ENCODE peak calls at places on chromosomes 5 and 9, in eight cellular contexts. Y, X, L, U, Z, R, H and N are unnamed samples.

GRCh38 chr9:138007566-138008080 is 130.0 kb downstream of the CACNA1B start:
- DNase-seq in L (no peak), R (no peak), Y (no peak), X (no peak), U (no peak), Z (no peak), H (no peak), N (peak; percentile 2)

GRCh38 chr9:71928376-71928775 is 16.9 kb downstream of the C9orf85 start:
- DNase-seq in Z (no peak), U (no peak), H (no peak), R (no peak), L (no peak), Y (no peak), X (no peak), N (no peak)

GRCh38 chr5:38547257-38547656 is 9.2 kb downstream of the LIFR start:
- DNase-seq in H (no peak), R (no peak), Y (no peak), Z (no peak), X (no peak), U (no peak), L (no peak), N (no peak)

GRCh38 chr5:172104021-172104420 is 84.0 kb downstream of the STK10 start:
- DNase-seq in L (no peak), Y (no peak), R (no peak), Z (no peak), H (no peak), X (no peak), U (peak; percentile 15), N (no peak)

GRCh38 chr5:107219993-107220392 is 450.7 kb downstream of the EFNA5 start:
- DNase-seq in X (no peak), H (no peak), Y (no peak), L (no peak), R (no peak), Z (no peak), U (no peak), N (no peak)

GRCh38 chr5:171661146-171661545 is 124.5 kb upstream of the SMIM23 start:
- DNase-seq in Z (no peak), H (no peak), R (peak; percentile 2), L (no peak), X (no peak), U (no peak), Y (no peak), N (no peak)

GRCh38 chr5:176402684-176403083 is 13.7 kb downstream of the CLTB start:
- DNase-seq in U (peak; percentile 38), L (no peak), Y (no peak), X (no peak), H (no peak), Z (no peak), R (no peak), N (peak; percentile 72)

GRCh38 chr5:81749186-81749561 is 1.7 kb downstream of the SSBP2 start:
- DNase-seq in L (no peak), Y (no peak), H (no peak), U (no peak), X (no peak), R (no peak), Z (no peak), N (peak; percentile 10)

GRCh38 chr5:144742376-144742775 is 571.7 kb downstream of the KCTD16 start:
- DNase-seq in U (no peak), H (no peak), X (no peak), Z (no peak), L (no peak), R (peak; percentile 12), Y (no peak), N (no peak)

GRCh38 chr9:96080364-96080763 is 204.9 kb downstream of the ERCC6L2 start:
- DNase-seq in U (no peak), X (no peak), Y (no peak), R (no peak), Z (no peak), H (no peak), L (no peak), N (peak; percentile 26)

GRCh38 chr5:64876203-64876602 is 107.5 kb downstream of the CWC27 start:
- DNase-seq in U (no peak), R (no peak), Y (no peak), Z (no peak), H (no peak), L (no peak), X (no peak), N (no peak)

GRCh38 chr5:16827755-16828154 is 108.3 kb downstream of the MYO10 start:
- DNase-seq in Y (no peak), H (no peak), Z (no peak), L (no peak), R (no peak), U (no peak), X (no peak), N (no peak)

GRCh38 chr9:98158071-98158791 is 34.2 kb downstream of the CORO2A start:
- DNase-seq in R (no peak), X (no peak), U (no peak), H (no peak), Y (no peak), Z (no peak), L (no peak), N (no peak)

GRCh38 chr9:114319147-114319546 is 3.8 kb upstream of the ORM1 start:
- DNase-seq in X (no peak), U (no peak), Y (no peak), L (no peak), Z (no peak), R (peak; percentile 81), H (no peak), N (no peak)

GRCh38 chr5:56321236-56321881 is 88.2 kb upstream of the ANKRD55 start:
- DNase-seq in Y (no peak), X (no peak), Z (no peak), U (no peak), H (no peak), L (peak; percentile 55), R (no peak), N (no peak)

GRCh38 chr9:4555251-4555650 is 65.0 kb downstream of the SLC1A1 start:
- DNase-seq in L (peak; percentile 34), R (peak; percentile 57), X (no peak), Z (no peak), H (no peak), Y (no peak), U (no peak), N (no peak)

GRCh38 chr5:55597014-55597981 is 62.5 kb upstream of the PLPP1 start:
- DNase-seq in X (no peak), L (no peak), Z (no peak), U (peak; percentile 55), Y (no peak), R (no peak), H (no peak), N (peak; percentile 67)

GRCh38 chr9:136679431-136679941 is 7.8 kb downstream of the AGPAT2 start:
- DNase-seq in Y (no peak), X (no peak), H (no peak), L (no peak), Z (no peak), U (no peak), R (no peak), N (no peak)

GRCh38 chr5:80055491-80056170 is 20.5 kb downstream of the THBS4 start:
- DNase-seq in X (no peak), L (no peak), Y (no peak), R (peak; percentile 74), Z (no peak), H (peak; percentile 50), U (no peak), N (no peak)

GRCh38 chr5:76025069-76025468 is 58.1 kb upstream of the SV2C start:
- DNase-seq in Z (no peak), R (peak; percentile 73), U (no peak), H (no peak), L (no peak), X (no peak), Y (no peak), N (no peak)

GRCh38 chr5:139955616-139956283 is 87.3 kb downstream of the NRG2 start:
- DNase-seq in X (no peak), L (peak; percentile 36), U (no peak), Y (no peak), H (no peak), R (no peak), Z (no peak), N (no peak)

GRCh38 chr9:130689937-130690700 is 3.5 kb upstream of the EXOSC2 start:
- DNase-seq in L (peak; percentile 95), Y (no peak), X (no peak), H (no peak), Z (no peak), R (peak; percentile 82), U (no peak), N (peak; percentile 64)

GRCh38 chr5:76546497-76547102 is 76.6 kb downstream of the F2RL2 start:
- DNase-seq in L (no peak), R (no peak), U (no peak), X (no peak), Z (no peak), Y (no peak), H (no peak), N (no peak)

GRCh38 chr9:137618105-137619067 is at the start of gene EHMT1:
- DNase-seq in H (peak; percentile 97), R (peak; percentile 80), U (peak; percentile 86), Y (peak; percentile 74), L (peak; percentile 75), Z (peak; percentile 88), X (peak; percentile 84), N (peak; percentile 95)

GRCh38 chr5:72224946-72225427 is 95.1 kb downstream of the MRPS27 start:
- DNase-seq in X (no peak), L (no peak), H (no peak), R (no peak), Z (no peak), Y (no peak), U (no peak), N (no peak)

GRCh38 chr5:108642170-108642906 is 105.4 kb upstream of the FER start:
- DNase-seq in Z (peak; percentile 4), U (no peak), X (peak; percentile 30), Y (peak; percentile 19), L (peak; percentile 78), R (peak; percentile 36), H (peak; percentile 49), N (peak; percentile 81)

GRCh38 chr9:3059781-3060468 is 216.0 kb upstream of the PUM3 start:
- DNase-seq in U (no peak), H (no peak), Y (no peak), Z (no peak), R (no peak), L (no peak), X (no peak), N (no peak)

GRCh38 chr9:113164536-113165300 is 13.9 kb downstream of the SLC31A2 start:
- DNase-seq in R (no peak), Y (peak; percentile 54), X (no peak), Z (no peak), H (no peak), L (no peak), U (peak; percentile 65), N (no peak)

GRCh38 chr5:173880306-173880985 is 7.7 kb upstream of the CPEB4 start:
- DNase-seq in R (no peak), Z (no peak), L (no peak), U (no peak), Y (no peak), H (no peak), X (no peak), N (no peak)

GRCh38 chr5:174589599-174589998 is 134.8 kb upstream of the MSX2 start:
- DNase-seq in Z (no peak), U (no peak), R (no peak), H (no peak), X (no peak), Y (no peak), L (peak; percentile 86), N (no peak)

GRCh38 chr5:90293931-90294330 is 115.6 kb downstream of the CETN3 start:
- DNase-seq in L (no peak), X (no peak), H (no peak), R (no peak), Y (no peak), U (no peak), Z (no peak), N (no peak)

GRCh38 chr5:150780180-150780692 is 1.7 kb downstream of the SMIM3 start:
- DNase-seq in X (no peak), L (no peak), R (no peak), U (peak; percentile 47), Z (no peak), H (no peak), Y (no peak), N (no peak)

GRCh38 chr5:2904399-2904798 is 152.9 kb upstream of the IRX2 start:
- DNase-seq in U (no peak), L (no peak), Z (no peak), X (no peak), Y (no peak), H (no peak), R (no peak), N (no peak)

GRCh38 chr5:168532471-168532870 is 3.4 kb downstream of the FBLL1 start:
- DNase-seq in Z (no peak), R (no peak), X (no peak), H (no peak), Y (no peak), U (no peak), L (no peak), N (no peak)